ENCODE peak calls at places on chromosomes 4 and X, in seven cellular contexts. O is PC-3, R is fibroblast of lung, D is HepG2, I is keratinocyte, G is endothelial cell of umbilical vein, J is OCI-LY7. L is an unnamed sample.
A peak's percentile ranks its signal among the peaks of the same experiment; 100 is the strongest.

GRCh38 chrX:72120798-72121197 is 10.9 kb downstream of the RTL5 start:
- DNase-seq in O (peak; percentile 40), D (no peak), J (no peak), R (no peak), G (no peak), I (no peak), L (peak; percentile 41)

GRCh38 chrX:22300130-22300529 is 27.4 kb downstream of the CBLL2 start:
- DNase-seq in I (no peak), D (no peak), G (peak; percentile 44), R (peak; percentile 72), O (peak; percentile 75), J (no peak), L (peak; percentile 77)

GRCh38 chr4:110533940-110534339 is 58.0 kb downstream of the ENPEP start:
- DNase-seq in D (peak; percentile 74), R (peak; percentile 99), J (peak; percentile 54), I (peak; percentile 40), G (peak; percentile 94), O (peak; percentile 90), L (peak; percentile 96)

GRCh38 chr4:167210166-167210565 is 24.1 kb downstream of the SPOCK3 start:
- DNase-seq in O (no peak), J (no peak), G (no peak), D (no peak), R (no peak), I (no peak), L (no peak)

GRCh38 chr4:95867919-95868318 is 28.0 kb downstream of the PDHA2 start:
- DNase-seq in R (peak; percentile 9), G (peak; percentile 5), J (peak; percentile 49), O (peak; percentile 26), I (no peak), D (no peak), L (peak; percentile 17)

GRCh38 chr4:189202182-189202868 is 738.3 kb upstream of the FRG1 start:
- DNase-seq in R (peak; percentile 14), O (peak; percentile 44), G (no peak), J (peak; percentile 35), I (no peak), D (peak; percentile 9), L (peak; percentile 82)

GRCh38 chrX:136063340-136064079 is 78.3 kb downstream of the SLC9A6 start:
- DNase-seq in D (no peak), O (peak; percentile 48), R (no peak), I (no peak), J (no peak), G (no peak), L (peak; percentile 42)

GRCh38 chrX:16199343-16199742 is 32.1 kb downstream of the MAGEB17 start:
- DNase-seq in O (no peak), J (no peak), G (no peak), R (no peak), D (no peak), I (no peak), L (no peak)

GRCh38 chrX:124103966-124104365 is 142.5 kb downstream of the STAG2 start:
- DNase-seq in G (no peak), J (no peak), O (no peak), I (no peak), R (no peak), D (no peak), L (no peak)

GRCh38 chr4:189858445-189858844 is 82.2 kb upstream of the FRG1 start:
- DNase-seq in I (no peak), D (no peak), J (peak; percentile 40), G (no peak), O (no peak), R (no peak), L (no peak)

GRCh38 chr4:100547541-100548208 is 29.9 kb upstream of the EMCN start:
- DNase-seq in J (no peak), D (peak; percentile 3), I (no peak), R (no peak), O (no peak), G (no peak), L (no peak)

GRCh38 chrX:48681539-48682183 is 1.9 kb upstream of the WAS start:
- DNase-seq in D (no peak), G (no peak), J (no peak), O (no peak), R (no peak), I (no peak), L (no peak)

GRCh38 chrX:77223046-77223445 is 224.1 kb upstream of the FGF16 start:
- DNase-seq in I (no peak), J (no peak), R (no peak), G (no peak), D (no peak), O (no peak), L (no peak)

GRCh38 chr4:99572527-99573240 is 1.9 kb upstream of the MTTP start:
- DNase-seq in J (no peak), D (no peak), R (no peak), O (peak; percentile 23), I (no peak), G (no peak), L (peak; percentile 12)

GRCh38 chrX:51420610-51421009 is 75.8 kb downstream of the NUDT11 start:
- DNase-seq in G (peak; percentile 13), J (peak; percentile 73), D (peak; percentile 5), I (no peak), O (peak; percentile 59), R (peak; percentile 26), L (peak; percentile 54)

GRCh38 chr4:16205298-16206164 is 20.7 kb downstream of the TAPT1 start:
- DNase-seq in J (peak; percentile 86), D (peak; percentile 31), O (peak; percentile 47), R (no peak), I (no peak), G (peak; percentile 24), L (peak; percentile 58)

GRCh38 chr4:148431401-148431800 is 10.8 kb downstream of the NR3C2 start:
- DNase-seq in J (no peak), I (no peak), R (no peak), D (peak; percentile 61), G (no peak), O (no peak), L (no peak)

GRCh38 chr4:123599061-123599919 is 202.7 kb downstream of the SPRY1 start:
- DNase-seq in J (no peak), D (peak; percentile 95), I (no peak), R (peak; percentile 41), G (no peak), O (peak; percentile 18), L (peak; percentile 81)

GRCh38 chrX:101595739-101596419 is 21.9 kb downstream of the ARMCX6 start:
- DNase-seq in J (peak; percentile 53), O (peak; percentile 70), R (peak; percentile 64), D (peak; percentile 17), G (peak; percentile 75), I (no peak), L (peak; percentile 70)
- H2AFZ ChIP-seq in J (no peak overlapping the region), O (no peak overlapping the region), R (no peak overlapping the region), D (no peak overlapping the region), G (no peak overlapping the region), I (no peak overlapping the region), L (no peak overlapping the region)

GRCh38 chrX:23786268-23786815 is 3.4 kb downstream of the SAT1 start:
- DNase-seq in J (no peak), R (no peak), O (no peak), D (no peak), I (no peak), G (peak; percentile 49), L (peak; percentile 27)

GRCh38 chrX:23789386-23790146 is 6.6 kb downstream of the SAT1 start:
- DNase-seq in O (no peak), J (no peak), D (no peak), G (no peak), I (no peak), R (no peak), L (no peak)

GRCh38 chrX:23788946-23789345 is 6.0 kb downstream of the SAT1 start:
- DNase-seq in D (no peak), R (no peak), G (no peak), O (no peak), I (no peak), J (no peak), L (no peak)

GRCh38 chrX:23788521-23788920 is 5.5 kb downstream of the SAT1 start:
- DNase-seq in R (no peak), J (no peak), O (no peak), I (no peak), D (no peak), G (no peak), L (no peak)

DNA sequence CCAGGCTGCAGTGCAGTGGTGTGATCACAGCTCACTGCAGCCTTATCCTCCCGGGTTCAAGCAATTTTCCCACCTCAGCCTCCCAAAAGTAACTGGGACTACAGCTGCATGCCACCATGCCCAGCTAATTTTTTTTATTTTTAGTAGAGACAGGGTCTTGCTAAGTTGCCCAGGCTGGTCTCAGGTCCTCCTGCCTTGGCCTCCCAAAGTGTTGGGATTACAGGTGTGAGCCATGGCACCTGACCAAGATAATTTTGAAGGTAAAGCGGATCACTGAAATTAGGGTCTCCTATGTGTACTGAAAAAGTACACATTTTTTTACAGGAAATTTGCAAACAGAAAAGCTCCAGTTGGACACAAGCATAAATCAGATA is 4.8 kb downstream of the SAT1 start:
- DNase-seq in I (no peak), J (no peak), R (no peak), D (no peak), G (peak; percentile 4), O (no peak), L (no peak)
- H3K4me3 ChIP-seq in I (no peak overlapping the region), J (no peak overlapping the region), R (no peak overlapping the region), D (no peak overlapping the region), G (no peak overlapping the region), O (no peak overlapping the region), L (no peak overlapping the region)

DNA sequence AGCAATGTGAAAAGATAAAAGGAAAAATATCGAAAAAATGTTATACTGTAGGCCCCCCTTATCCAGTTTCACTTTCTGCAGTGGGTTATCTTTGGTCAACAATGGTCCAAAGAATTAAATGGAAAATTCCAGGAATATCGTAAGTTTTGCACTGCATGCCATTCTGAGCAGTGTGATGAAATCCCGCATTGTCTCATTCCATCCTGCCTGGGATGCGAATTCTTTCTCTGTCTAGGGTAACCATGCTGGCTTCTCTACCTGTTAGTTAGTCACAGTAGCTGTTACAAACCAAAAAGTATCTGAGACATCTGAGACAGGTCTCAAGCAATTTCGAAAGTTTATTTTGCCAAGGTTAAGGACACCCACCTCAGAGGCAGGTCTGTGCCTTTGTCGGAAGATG is 170.3 kb downstream of the COX18 start:
- DNase-seq in G (no peak), J (no peak), R (peak; percentile 51), D (peak; percentile 67), O (no peak), I (no peak), L (no peak)
- H2AFZ ChIP-seq in G (no peak overlapping the region), J (no peak overlapping the region), R (no peak overlapping the region), D (no peak overlapping the region), O (no peak overlapping the region), I (no peak overlapping the region), L (no peak overlapping the region)

DNA sequence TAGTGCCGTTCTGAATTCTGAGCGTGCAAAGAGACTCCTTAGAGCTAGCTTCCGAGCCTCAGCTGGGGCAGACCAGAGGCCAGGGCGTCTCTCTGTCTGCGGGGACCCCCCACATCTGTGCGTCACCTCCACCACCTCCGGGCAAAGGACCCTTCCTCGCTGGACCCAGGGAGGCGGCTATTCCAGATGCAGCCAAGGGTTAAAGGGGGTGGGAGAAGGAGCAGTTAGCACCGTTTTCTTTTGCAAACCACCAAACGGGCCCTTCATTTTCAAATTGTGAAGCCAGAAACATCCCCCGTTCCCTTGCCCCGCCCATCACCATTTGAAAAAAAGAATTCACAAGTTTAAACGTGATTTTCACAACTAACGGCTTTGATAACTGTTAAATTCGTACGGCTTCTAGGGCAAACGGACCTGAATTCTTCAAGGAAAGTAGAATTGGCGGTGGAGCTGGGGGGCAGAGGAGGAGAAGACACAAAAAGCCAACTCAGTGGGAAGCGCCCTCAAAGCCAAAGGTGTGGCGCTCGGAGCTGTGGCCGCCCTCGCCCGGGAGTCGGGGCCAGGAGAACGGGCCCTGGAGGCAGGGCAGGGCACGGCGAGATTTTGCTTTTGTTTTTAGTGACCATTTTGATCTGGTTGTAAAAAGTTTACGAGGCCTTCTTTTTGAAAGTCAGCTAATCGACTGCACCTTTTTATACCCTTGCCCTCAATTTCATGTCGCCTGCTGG is 3.3 kb upstream of the PDGFRA start:
- DNase-seq in O (peak; percentile 49), G (no peak), D (no peak), J (no peak), I (no peak), R (no peak), L (peak; percentile 75)
- H3K4me3 ChIP-seq in O (peak overlapping the region; percentile 76), G (peak overlapping the region; percentile 26), D (no peak overlapping the region), J (no peak overlapping the region), I (no peak overlapping the region), R (peak overlapping the region; percentile 45), L (peak overlapping the region; percentile 85)

L was measured in GM23248.